ENCODE peak calls at places on chromosomes 4 and X, in nine cellular contexts. S is H9, I is Peyer's patch, G is sigmoid colon, P is aorta, A is hepatocyte, M is A673, F is transverse colon, C is OCI-LY7. O is an unnamed sample.

GRCh38 chr4:113117346-113117677 is 67.9 kb downstream of the ANK2 start:
- DNase-seq in C (no peak), M (no peak), A (no peak), S (no peak), I (no peak), F (no peak), P (no peak), G (no peak), O (no peak)

GRCh38 chr4:113700602-113701150 is 60.9 kb downstream of the CAMK2D start:
- DNase-seq in G (no peak), S (no peak), F (no peak), A (peak), I (no peak), P (no peak), C (no peak), M (peak), O (no peak)

GRCh38 chrX:3713225-3713936 is at the start of gene PRKX:
- DNase-seq in A (peak), S (peak), F (peak), C (peak), G (peak), P (peak), I (peak), M (peak), O (peak)

GRCh38 chrX:2134782-2135181 is 366.0 kb downstream of the DHRSX start:
- DNase-seq in G (no peak), C (no peak), S (no peak), F (no peak), I (no peak), A (no peak), P (no peak), M (no peak), O (no peak)

GRCh38 chr4:87087015-87087920 is 133.2 kb downstream of the KLHL8 start:
- DNase-seq in C (no peak), I (no peak), G (no peak), F (no peak), M (no peak), P (no peak), S (no peak), A (no peak), O (no peak)

GRCh38 chrX:129531132-129531531 is 7.8 kb upstream of the SMARCA1 start:
- DNase-seq in F (no peak), C (no peak), G (no peak), S (no peak), A (no peak), I (no peak), P (no peak), M (no peak), O (no peak)

GRCh38 chr4:26330186-26330787 is 9.5 kb downstream of the RBPJ start:
- DNase-seq in I (no peak), M (peak), P (no peak), F (no peak), G (no peak), S (no peak), C (peak), A (peak), O (peak)

GRCh38 chr4:26141101-26141830 is 179.5 kb upstream of the RBPJ start:
- DNase-seq in F (no peak), A (peak), M (no peak), G (no peak), C (no peak), I (no peak), P (no peak), S (no peak), O (no peak)

GRCh38 chr4:26732356-26732755 is 128.3 kb upstream of the STIM2 start:
- DNase-seq in S (no peak), C (no peak), A (no peak), I (no peak), P (no peak), M (no peak), G (no peak), F (no peak), O (no peak)

GRCh38 chr4:2424581-2424980 is 5.8 kb downstream of the CFAP99 start:
- DNase-seq in G (no peak), C (no peak), S (no peak), I (no peak), M (no peak), P (no peak), F (no peak), A (no peak), O (no peak)

GRCh38 chr4:90293320-90293719 is 166.1 kb downstream of the CCSER1 start:
- DNase-seq in G (no peak), I (no peak), C (peak), S (no peak), A (no peak), F (no peak), M (no peak), P (no peak), O (no peak)

GRCh38 chr4:120314969-120315368 is 248.3 kb upstream of the MAD2L1 start:
- DNase-seq in G (no peak), C (no peak), P (no peak), S (no peak), F (no peak), M (no peak), A (no peak), I (no peak), O (no peak)

GRCh38 chr4:120319230-120319761 is 252.6 kb upstream of the MAD2L1 start:
- DNase-seq in F (no peak), M (no peak), P (no peak), C (no peak), A (no peak), I (no peak), G (no peak), S (no peak), O (no peak)

GRCh38 chr4:120317713-120318112 is 251.1 kb upstream of the MAD2L1 start:
- DNase-seq in I (no peak), F (no peak), C (no peak), M (peak), A (no peak), S (no peak), G (no peak), P (no peak), O (no peak)

GRCh38 chr4:120318447-120318846 is 251.8 kb upstream of the MAD2L1 start:
- DNase-seq in C (no peak), M (no peak), S (no peak), G (no peak), P (no peak), A (no peak), I (no peak), F (no peak), O (no peak)
- H3K27ac ChIP-seq in C (no peak), M (no peak), S (no peak), G (no peak), P (no peak), A (no peak), I (no peak), F (no peak), O (no peak)

DNA sequence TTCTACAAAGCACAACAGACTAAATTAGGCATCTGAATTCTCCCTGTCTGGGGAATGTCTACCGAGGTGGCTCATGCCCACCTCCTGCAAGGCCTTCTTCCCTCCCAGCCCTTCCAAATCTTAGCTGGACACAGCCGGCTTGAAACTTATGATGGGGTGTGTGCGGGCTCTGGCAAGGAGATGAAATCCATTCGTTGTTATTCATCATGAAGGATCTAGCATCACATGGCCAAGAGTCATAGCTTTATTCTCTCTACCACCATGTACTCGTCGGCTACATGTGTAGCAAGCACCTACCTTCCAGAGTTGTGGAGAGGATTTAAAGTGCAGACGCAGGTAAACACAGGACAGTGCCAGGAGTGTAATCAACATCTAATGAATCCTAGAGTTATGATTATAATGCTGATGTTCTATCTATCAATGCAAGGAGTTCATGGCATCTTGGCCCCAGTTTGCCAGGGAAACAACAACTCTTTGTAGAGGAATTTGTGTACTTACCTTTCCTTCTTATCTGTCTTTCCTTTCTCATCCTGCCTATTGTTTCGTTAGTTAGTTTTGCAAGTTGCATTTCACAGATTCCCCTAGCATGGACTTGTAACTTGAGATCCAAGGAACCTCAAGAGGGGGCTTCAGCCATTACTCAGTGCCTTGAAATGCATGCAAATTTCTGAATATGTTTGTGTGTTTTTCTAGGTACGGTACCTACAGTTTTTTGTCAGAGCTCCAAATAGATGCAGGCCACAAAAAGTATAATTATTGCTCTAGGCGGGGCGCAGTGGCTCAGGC is 203.8 kb downstream of the LDB2 start:
- DNase-seq in S (peak), C (no peak), M (no peak), I (no peak), P (no peak), F (no peak), G (no peak), A (no peak), O (no peak)
- H3K27ac ChIP-seq in S (peak), C (no peak), M (peak), I (no peak), P (no peak), F (no peak), G (no peak), A (peak), O (no peak)

DNA sequence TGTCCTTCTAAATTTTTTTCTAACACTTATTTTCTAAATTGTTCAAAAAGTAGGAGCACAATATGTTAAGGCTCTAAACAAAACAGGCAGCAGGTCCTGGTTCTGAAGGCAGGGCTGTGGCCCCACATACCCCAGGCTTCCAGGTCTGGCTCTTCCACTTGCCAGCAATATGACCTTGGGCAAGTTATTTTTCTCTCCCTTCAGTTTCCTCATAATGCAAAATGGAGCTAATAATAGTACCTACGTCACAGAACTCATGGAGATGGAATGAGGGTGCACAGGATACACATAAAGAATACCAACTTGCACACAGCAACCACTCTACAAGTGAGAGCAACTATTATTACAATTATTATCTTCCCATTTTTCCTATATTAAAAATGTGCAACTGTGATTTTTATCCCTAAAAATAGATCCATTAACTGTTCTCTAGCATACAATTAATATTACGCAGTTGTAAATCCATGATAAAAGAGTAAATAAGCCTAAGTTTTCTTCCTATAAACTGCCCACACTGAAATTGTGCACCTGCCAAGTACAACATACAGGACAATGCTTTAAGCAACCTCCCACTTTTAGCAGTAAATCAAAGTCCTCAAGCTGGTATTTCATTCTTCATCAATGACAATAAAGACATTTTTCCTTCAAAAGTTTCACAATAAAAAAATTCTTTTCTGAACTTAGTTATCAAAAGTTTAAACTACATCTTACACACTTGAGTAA is 27.0 kb downstream of the OTUD4 start:
- DNase-seq in C (no peak), M (no peak), I (no peak), P (no peak), G (no peak), A (no peak), S (no peak), F (no peak), O (no peak)
- H3K27ac ChIP-seq in C (no peak), M (no peak), I (no peak), P (no peak), G (no peak), A (no peak), S (no peak), F (no peak), O (no peak)

GRCh38 chrX:154734101-154734781 is 16.6 kb downstream of the GAB3 start:
- DNase-seq in P (no peak), F (peak), M (no peak), G (no peak), S (no peak), C (no peak), I (no peak), A (no peak), O (peak)

GRCh38 chrX:154739952-154740351 is 10.9 kb downstream of the GAB3 start:
- DNase-seq in I (no peak), C (no peak), S (no peak), P (no peak), M (no peak), G (no peak), A (no peak), F (no peak), O (no peak)

GRCh38 chrX:154735695-154736393 is 15.0 kb downstream of the GAB3 start:
- DNase-seq in S (no peak), P (peak), M (no peak), I (no peak), C (no peak), A (peak), F (peak), G (peak), O (no peak)

GRCh38 chrX:154742623-154743022 is 8.3 kb downstream of the GAB3 start:
- DNase-seq in M (no peak), P (no peak), F (no peak), S (no peak), I (no peak), A (no peak), G (no peak), C (no peak), O (no peak)

DNA sequence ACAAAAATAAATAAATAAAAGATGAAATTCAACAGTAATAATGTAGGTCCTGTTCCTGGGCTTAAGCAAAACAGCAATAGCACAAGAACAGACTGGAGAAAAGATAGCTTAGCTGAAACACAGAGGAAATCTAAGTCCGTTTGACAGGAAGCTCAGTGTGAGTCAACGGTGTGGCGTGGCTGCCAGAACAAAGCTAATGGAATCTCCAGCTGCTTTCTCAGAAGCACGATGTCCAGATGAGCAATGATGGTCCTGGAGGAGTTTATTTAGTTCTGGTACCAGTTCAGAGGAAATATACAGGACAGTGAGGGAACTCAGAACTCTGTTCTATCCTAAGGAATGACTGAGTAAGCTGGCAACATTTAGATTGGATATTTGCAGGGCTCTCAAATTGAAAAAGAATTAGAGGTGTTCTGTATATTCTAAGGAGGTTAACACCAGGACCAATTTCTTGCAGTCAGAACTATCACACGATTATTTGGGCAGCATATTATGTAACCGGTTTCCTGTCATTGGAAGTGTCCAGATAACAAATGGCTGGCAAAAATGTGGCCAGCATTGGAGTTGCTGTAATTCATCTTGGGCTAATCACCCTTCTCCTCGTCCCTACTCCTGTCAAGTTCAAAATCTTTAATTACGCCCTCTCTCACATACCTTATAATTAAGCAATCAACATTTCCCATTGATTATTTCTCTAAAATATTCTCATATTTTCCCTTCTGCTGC is 12.7 kb downstream of the GAB3 start:
- DNase-seq in C (no peak), A (no peak), M (peak), G (peak), P (no peak), I (no peak), S (no peak), F (peak), O (no peak)
- H3K27ac ChIP-seq in C (no peak), A (peak), M (no peak), G (peak), P (no peak), I (peak), S (no peak), F (peak), O (no peak)

O was measured in CD8-positive, alpha-beta memory T cell.